ENCODE peak calls at places on chromosome 16, in six cellular contexts. One of them, this sample, is unnamed.

GRCh38 chr16:50800074-50800473 is 58.2 kb downstream of the CYLD start:
- DNase-seq in mesenchymal stem cell: no peak
- DNase-seq in neuronal stem cell: no peak
- DNase-seq in IMR-90: no peak
- DNase-seq in H1: no peak
- DNase-seq in H9: no peak
- DNase-seq in this sample: peak

GRCh38 chr16:83143788-83144187 is 517.0 kb downstream of the CDH13 start:
- DNase-seq in mesenchymal stem cell: peak
- DNase-seq in IMR-90: peak
- DNase-seq in neuronal stem cell: no peak
- DNase-seq in H9: no peak
- DNase-seq in H1: no peak
- DNase-seq in this sample: peak

GRCh38 chr16:10754941-10755340 is 11.3 kb downstream of the NUBP1 start:
- DNase-seq in H9: no peak
- DNase-seq in IMR-90: peak
- DNase-seq in H1: no peak
- DNase-seq in mesenchymal stem cell: peak
- DNase-seq in neuronal stem cell: no peak
- DNase-seq in this sample: no peak

GRCh38 chr16:14007460-14007859 is 63.7 kb upstream of the MRTFB start:
- DNase-seq in mesenchymal stem cell: no peak
- DNase-seq in neuronal stem cell: no peak
- DNase-seq in H1: no peak
- DNase-seq in IMR-90: peak
- DNase-seq in H9: no peak
- DNase-seq in this sample: no peak

GRCh38 chr16:11263737-11264136 is 5.4 kb downstream of the TNP2 start:
- DNase-seq in neuronal stem cell: no peak
- DNase-seq in H9: no peak
- DNase-seq in H1: no peak
- DNase-seq in IMR-90: no peak
- DNase-seq in mesenchymal stem cell: no peak
- DNase-seq in this sample: no peak

GRCh38 chr16:21950782-21951521 is 2.2 kb upstream of the UQCRC2 start:
- DNase-seq in H9: no peak
- DNase-seq in H1: no peak
- DNase-seq in IMR-90: peak
- DNase-seq in neuronal stem cell: no peak
- DNase-seq in mesenchymal stem cell: peak
- DNase-seq in this sample: peak

GRCh38 chr16:1470543-1471251 is 4.1 kb downstream of the CLCN7 start:
- DNase-seq in mesenchymal stem cell: peak
- DNase-seq in H9: no peak
- DNase-seq in IMR-90: peak
- DNase-seq in H1: no peak
- DNase-seq in neuronal stem cell: no peak
- DNase-seq in this sample: no peak

GRCh38 chr16:27543801-27544200 is 5.9 kb downstream of the GTF3C1 start:
- DNase-seq in H9: no peak
- DNase-seq in IMR-90: no peak
- DNase-seq in neuronal stem cell: no peak
- DNase-seq in mesenchymal stem cell: no peak
- DNase-seq in H1: no peak
- DNase-seq in this sample: no peak

GRCh38 chr16:4402439-4403132 is 13.8 kb downstream of the CORO7 start:
- DNase-seq in H1: no peak
- DNase-seq in H9: peak
- DNase-seq in mesenchymal stem cell: peak
- DNase-seq in IMR-90: peak
- DNase-seq in neuronal stem cell: peak
- DNase-seq in this sample: peak

GRCh38 chr16:81798311-81799137 is 19.4 kb downstream of the PLCG2 start:
- DNase-seq in H1: no peak
- DNase-seq in mesenchymal stem cell: no peak
- DNase-seq in H9: no peak
- DNase-seq in neuronal stem cell: no peak
- DNase-seq in IMR-90: no peak
- DNase-seq in this sample: no peak

GRCh38 chr16:53958481-53958880 is 254.5 kb downstream of the FTO start:
- DNase-seq in IMR-90: no peak
- DNase-seq in H1: no peak
- DNase-seq in H9: no peak
- DNase-seq in mesenchymal stem cell: no peak
- DNase-seq in neuronal stem cell: no peak
- DNase-seq in this sample: no peak

GRCh38 chr16:84763629-84764028 is 56.2 kb upstream of the CRISPLD2 start:
- DNase-seq in neuronal stem cell: no peak
- DNase-seq in mesenchymal stem cell: no peak
- DNase-seq in H9: no peak
- DNase-seq in H1: no peak
- DNase-seq in IMR-90: no peak
- DNase-seq in this sample: peak

GRCh38 chr16:84813141-84813933 is 6.4 kb upstream of the CRISPLD2 start:
- DNase-seq in neuronal stem cell: no peak
- DNase-seq in H9: peak
- DNase-seq in mesenchymal stem cell: peak
- DNase-seq in IMR-90: peak
- DNase-seq in H1: no peak
- DNase-seq in this sample: no peak

GRCh38 chr16:10688291-10688690 is 6.4 kb downstream of the TEKT5 start:
- DNase-seq in IMR-90: no peak
- DNase-seq in H9: no peak
- DNase-seq in mesenchymal stem cell: no peak
- DNase-seq in neuronal stem cell: no peak
- DNase-seq in H1: no peak
- DNase-seq in this sample: no peak

GRCh38 chr16:25014500-25015147 is 545 bp downstream of the ARHGAP17 start:
- DNase-seq in IMR-90: peak
- DNase-seq in H1: no peak
- DNase-seq in H9: peak
- DNase-seq in mesenchymal stem cell: peak
- DNase-seq in neuronal stem cell: peak
- DNase-seq in this sample: peak

GRCh38 chr16:20918486-20919239 is 18.1 kb downstream of the LYRM1 start:
- DNase-seq in H1: no peak
- DNase-seq in neuronal stem cell: no peak
- DNase-seq in IMR-90: peak
- DNase-seq in mesenchymal stem cell: peak
- DNase-seq in H9: no peak
- DNase-seq in this sample: no peak

GRCh38 chr16:67466581-67466980 is 14.4 kb downstream of the ATP6V0D1 start:
- DNase-seq in H9: no peak
- DNase-seq in IMR-90: no peak
- DNase-seq in neuronal stem cell: no peak
- DNase-seq in H1: no peak
- DNase-seq in mesenchymal stem cell: no peak
- DNase-seq in this sample: no peak

GRCh38 chr16:50498756-50499155 is 49.4 kb upstream of the NKD1 start:
- DNase-seq in H1: no peak
- DNase-seq in mesenchymal stem cell: no peak
- DNase-seq in H9: no peak
- DNase-seq in neuronal stem cell: no peak
- DNase-seq in IMR-90: no peak
- DNase-seq in this sample: no peak

GRCh38 chr16:86018487-86018886 is 119.5 kb downstream of the IRF8 start:
- DNase-seq in H9: no peak
- DNase-seq in H1: no peak
- DNase-seq in mesenchymal stem cell: peak
- DNase-seq in IMR-90: peak
- DNase-seq in neuronal stem cell: no peak
- DNase-seq in this sample: peak

GRCh38 chr16:1133810-1134520 is 18.9 kb upstream of the CACNA1H start:
- DNase-seq in H9: no peak
- DNase-seq in mesenchymal stem cell: no peak
- DNase-seq in IMR-90: no peak
- DNase-seq in neuronal stem cell: no peak
- DNase-seq in H1: no peak
- DNase-seq in this sample: no peak

GRCh38 chr16:21598676-21599157 is 660 bp upstream of the METTL9 start:
- DNase-seq in H1: no peak
- DNase-seq in H9: no peak
- DNase-seq in mesenchymal stem cell: no peak
- DNase-seq in IMR-90: no peak
- DNase-seq in neuronal stem cell: no peak
- DNase-seq in this sample: peak

GRCh38 chr16:84397090-84397489 is 28.8 kb downstream of the ATP2C2 start:
- DNase-seq in H1: no peak
- DNase-seq in IMR-90: no peak
- DNase-seq in H9: no peak
- DNase-seq in neuronal stem cell: no peak
- DNase-seq in mesenchymal stem cell: no peak
- DNase-seq in this sample: peak

GRCh38 chr16:57818377-57819055 is 16.2 kb upstream of the KIFC3 start:
- DNase-seq in neuronal stem cell: no peak
- DNase-seq in IMR-90: no peak
- DNase-seq in mesenchymal stem cell: no peak
- DNase-seq in H9: no peak
- DNase-seq in H1: no peak
- DNase-seq in this sample: no peak

GRCh38 chr16:30087181-30087898 is 4.4 kb downstream of the TBX6 start:
- DNase-seq in H9: no peak
- DNase-seq in H1: no peak
- DNase-seq in IMR-90: no peak
- DNase-seq in mesenchymal stem cell: no peak
- DNase-seq in neuronal stem cell: no peak
- DNase-seq in this sample: no peak

GRCh38 chr16:54847207-54847606 is 83.5 kb upstream of the IRX5 start:
- DNase-seq in IMR-90: no peak
- DNase-seq in mesenchymal stem cell: no peak
- DNase-seq in H1: no peak
- DNase-seq in neuronal stem cell: no peak
- DNase-seq in H9: no peak
- DNase-seq in this sample: no peak

GRCh38 chr16:3977376-3977775 is 96.9 kb upstream of the CREBBP start:
- DNase-seq in IMR-90: no peak
- DNase-seq in H1: no peak
- DNase-seq in H9: no peak
- DNase-seq in neuronal stem cell: no peak
- DNase-seq in mesenchymal stem cell: no peak
- DNase-seq in this sample: no peak

GRCh38 chr16:87149051-87149450 is 168.1 kb downstream of the C16orf95 start:
- DNase-seq in neuronal stem cell: no peak
- DNase-seq in H1: no peak
- DNase-seq in IMR-90: peak
- DNase-seq in H9: no peak
- DNase-seq in mesenchymal stem cell: no peak
- DNase-seq in this sample: no peak

DNA sequence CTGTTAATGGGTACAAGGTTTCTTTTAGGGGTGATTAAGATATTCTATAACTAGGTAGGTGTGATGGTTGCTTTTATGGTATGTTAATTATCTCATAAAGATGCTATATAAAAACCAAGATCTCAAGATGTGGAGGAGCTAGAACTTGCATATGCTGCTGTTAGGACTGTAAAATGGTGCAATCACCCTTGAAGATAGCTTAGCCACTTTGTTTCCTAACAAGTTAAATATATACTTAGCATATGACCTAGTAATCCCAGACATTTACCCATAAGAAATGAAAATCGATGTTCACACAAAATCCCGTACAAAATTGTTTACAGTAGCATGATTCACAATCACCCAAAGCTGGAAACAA is 25.1 kb downstream of the GGA2 start:
- DNase-seq in H1: no peak
- DNase-seq in mesenchymal stem cell: no peak
- DNase-seq in H9: no peak
- DNase-seq in neuronal stem cell: no peak
- DNase-seq in IMR-90: no peak
- DNase-seq in this sample: no peak
- H2BK15ac ChIP-seq in H1: no peak
- H2BK15ac ChIP-seq in mesenchymal stem cell: no peak
- H2BK15ac ChIP-seq in H9: no peak
- H2BK15ac ChIP-seq in neuronal stem cell: no peak
- H2BK15ac ChIP-seq in IMR-90: no peak
- H2BK15ac ChIP-seq in this sample: no peak

GRCh38 chr16:71811261-71811803 is 2.7 kb upstream of the AP1G1 start:
- DNase-seq in neuronal stem cell: no peak
- DNase-seq in IMR-90: peak
- DNase-seq in H9: no peak
- DNase-seq in mesenchymal stem cell: peak
- DNase-seq in H1: no peak
- DNase-seq in this sample: no peak
- H3K23ac ChIP-seq in neuronal stem cell: no peak
- H3K23ac ChIP-seq in IMR-90: no peak
- H3K23ac ChIP-seq in H9: no peak
- H3K23ac ChIP-seq in mesenchymal stem cell: no peak
- H3K23ac ChIP-seq in H1: no peak
- H3K23ac ChIP-seq in this sample: no peak

GRCh38 chr16:56491657-56492261 is 28.1 kb downstream of the BBS2 start:
- DNase-seq in mesenchymal stem cell: no peak
- DNase-seq in H1: no peak
- DNase-seq in neuronal stem cell: no peak
- DNase-seq in H9: no peak
- DNase-seq in IMR-90: no peak
- DNase-seq in this sample: no peak

GRCh38 chr16:56493815-56494214 is 26.0 kb downstream of the BBS2 start:
- DNase-seq in IMR-90: no peak
- DNase-seq in H1: no peak
- DNase-seq in neuronal stem cell: no peak
- DNase-seq in mesenchymal stem cell: no peak
- DNase-seq in H9: no peak
- DNase-seq in this sample: no peak

GRCh38 chr16:56488035-56488434 is 31.8 kb downstream of the BBS2 start:
- DNase-seq in neuronal stem cell: no peak
- DNase-seq in IMR-90: no peak
- DNase-seq in mesenchymal stem cell: no peak
- DNase-seq in H9: no peak
- DNase-seq in H1: no peak
- DNase-seq in this sample: no peak

GRCh38 chr16:56493131-56493530 is 26.7 kb downstream of the BBS2 start:
- DNase-seq in IMR-90: peak
- DNase-seq in H9: no peak
- DNase-seq in mesenchymal stem cell: no peak
- DNase-seq in neuronal stem cell: no peak
- DNase-seq in H1: no peak
- DNase-seq in this sample: peak
- H2BK15ac ChIP-seq in IMR-90: no peak
- H2BK15ac ChIP-seq in H9: no peak
- H2BK15ac ChIP-seq in mesenchymal stem cell: no peak
- H2BK15ac ChIP-seq in neuronal stem cell: no peak
- H2BK15ac ChIP-seq in H1: no peak
- H2BK15ac ChIP-seq in this sample: no peak

DNA sequence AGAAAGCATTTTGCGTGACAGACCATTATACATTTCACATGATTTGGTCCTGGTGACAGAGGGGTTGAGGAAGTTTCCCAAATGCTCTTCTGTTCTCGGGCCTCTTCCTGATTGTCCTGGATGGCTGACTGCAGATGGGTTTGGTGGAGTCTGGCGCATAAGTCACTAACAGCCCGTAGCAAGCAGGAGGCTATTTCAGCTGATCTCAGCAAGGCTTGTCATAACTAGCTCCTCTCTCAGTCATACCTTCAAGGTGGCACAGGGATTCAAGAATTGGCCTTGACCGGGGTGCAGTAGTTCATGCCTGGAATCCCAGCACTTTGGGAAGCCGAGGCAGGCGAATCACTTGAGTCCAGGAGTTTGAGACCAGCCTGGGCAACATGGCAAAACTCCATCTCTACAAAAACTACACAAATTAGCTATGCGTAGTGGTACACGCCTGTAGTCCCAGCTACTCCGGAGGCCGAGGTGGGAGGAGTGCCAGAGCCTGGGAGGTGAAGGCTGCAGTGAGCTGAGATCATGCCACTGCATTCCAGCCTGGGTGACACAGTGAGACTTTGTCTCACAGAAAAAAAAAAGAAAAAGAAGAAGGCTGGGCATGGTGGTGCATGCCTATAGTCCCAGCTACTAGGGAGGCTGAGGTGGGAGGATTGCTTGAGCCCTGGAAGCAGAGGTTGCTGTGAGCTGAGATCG is 68.9 kb upstream of the HAS3 start:
- DNase-seq in mesenchymal stem cell: no peak
- DNase-seq in neuronal stem cell: no peak
- DNase-seq in IMR-90: no peak
- DNase-seq in H9: no peak
- DNase-seq in H1: no peak
- DNase-seq in this sample: no peak
- H3K23ac ChIP-seq in mesenchymal stem cell: no peak
- H3K23ac ChIP-seq in neuronal stem cell: no peak
- H3K23ac ChIP-seq in IMR-90: no peak
- H3K23ac ChIP-seq in H9: no peak
- H3K23ac ChIP-seq in H1: no peak
- H3K23ac ChIP-seq in this sample: no peak